ENCODE peak calls at places on chromosomes 1 and 21, in eight cellular contexts. K is activated T-helper 1 cell treated with Interleukin-2 at 50 U/mL for 16 hours; O is ovary; V is PC-3; D is stimulated activated CD8-positive, alpha-beta memory T cell treated with anti-CD3 and anti-CD28 coated beads, Interleukin-2, amount 100 ng/mL, for 1 hour; H is GM03348; A is effector memory CD8-positive, alpha-beta T cell; U is CD8-positive, alpha-beta T cell. Q is an unnamed sample.

GRCh38 chr1:119968068-119968492 is 71.8 kb upstream of the ADAM30 start:
- DNase-seq in H (peak; percentile 29), V (peak; percentile 85), U (peak; percentile 49), K (peak; percentile 50), A (peak; percentile 68), O (no peak), D (peak; percentile 50), Q (no peak)

GRCh38 chr1:43766086-43766784 is 58.9 kb downstream of the ST3GAL3 start:
- DNase-seq in D (no peak), H (no peak), U (no peak), V (no peak), K (no peak), A (no peak), O (no peak), Q (peak; percentile 29)

GRCh38 chr1:173062156-173062938 is 11.6 kb upstream of the TNFSF18 start:
- DNase-seq in D (no peak), O (no peak), V (peak; percentile 100), K (no peak), H (peak; percentile 44), U (no peak), A (no peak), Q (no peak)

GRCh38 chr1:109499661-109500536 is 6.0 kb downstream of the CYB561D1 start:
- DNase-seq in O (no peak), A (peak; percentile 45), K (peak; percentile 24), U (peak; percentile 37), D (no peak), V (peak; percentile 63), H (peak; percentile 34), Q (no peak)

GRCh38 chr21:39633043-39633442 is 20.3 kb downstream of the B3GALT5 start:
- DNase-seq in H (no peak), A (no peak), K (no peak), U (no peak), V (peak; percentile 84), O (no peak), D (no peak), Q (no peak)

GRCh38 chr1:198267921-198268320 is 111.1 kb downstream of the NEK7 start:
- DNase-seq in H (no peak), K (no peak), A (no peak), V (peak; percentile 39), O (no peak), D (no peak), U (no peak), Q (no peak)

GRCh38 chr1:156502749-156503671 is 2.4 kb upstream of the MEF2D start:
- DNase-seq in A (no peak), U (no peak), V (peak; percentile 98), H (peak; percentile 83), D (no peak), O (peak; percentile 86), K (no peak), Q (peak; percentile 92)

GRCh38 chr1:202034683-202035462 is 24.5 kb downstream of the ELF3 start:
- DNase-seq in O (peak; percentile 58), A (no peak), D (no peak), K (no peak), U (no peak), V (peak; percentile 95), H (peak; percentile 94), Q (peak; percentile 83)

GRCh38 chr1:5709976-5710375 is 282.2 kb downstream of the NPHP4 start:
- DNase-seq in D (no peak), K (no peak), U (no peak), H (no peak), O (no peak), V (no peak), A (no peak), Q (no peak)

GRCh38 chr1:1203561-1204424 is 2.6 kb downstream of the TNFRSF18 start:
- DNase-seq in H (no peak), K (no peak), U (no peak), D (no peak), O (peak; percentile 14), V (no peak), A (no peak), Q (no peak)

GRCh38 chr1:220887202-220887867 is 8.1 kb downstream of the HLX start:
- DNase-seq in U (no peak), A (no peak), D (no peak), K (no peak), O (no peak), V (no peak), H (no peak), Q (no peak)

Q was measured in breast epithelium.